ENCODE peak calls at places on chromosomes 3 and 15, in six cellular contexts. A is dorsolateral prefrontal cortex, W is dermis blood vessel endothelial cell, X is GOT3, P is B cell, D is SK-N-DZ. R is an unnamed sample.

GRCh38 chr3:21750831-21751391 is at the start of gene ZNF385D:
- DNase-seq in A (peak), W (peak), X (no peak), P (no peak), D (peak), R (peak)

GRCh38 chr3:140384876-140385275 is 293.0 kb upstream of the TRIM42 start:
- DNase-seq in A (no peak), W (no peak), X (no peak), P (no peak), D (no peak), R (no peak)

GRCh38 chr15:71611721-71612016 is 198.7 kb upstream of the NR2E3 start:
- DNase-seq in A (no peak), W (no peak), X (no peak), P (no peak), D (no peak), R (no peak)

GRCh38 chr3:13199006-13199776 is 126.0 kb upstream of the IQSEC1 start:
- DNase-seq in A (no peak), W (no peak), X (no peak), P (no peak), D (no peak), R (no peak)

GRCh38 chr15:29681486-29681845 is 140.8 kb downstream of the TJP1 start:
- DNase-seq in A (no peak), W (no peak), X (no peak), P (no peak), D (no peak), R (no peak)

GRCh38 chr15:101675796-101676582 is 23.8 kb upstream of the TM2D3 start:
- DNase-seq in A (no peak), W (peak), X (no peak), P (no peak), D (no peak), R (peak)

GRCh38 chr3:17510265-17510664 is 232.2 kb downstream of the TBC1D5 start:
- DNase-seq in A (no peak), W (no peak), X (no peak), P (no peak), D (no peak), R (no peak)

GRCh38 chr3:112120485-112120836 is 12.6 kb downstream of the GCSAM start:
- DNase-seq in A (no peak), W (no peak), X (no peak), P (no peak), D (no peak), R (no peak)

GRCh38 chr3:88188436-88188835 is 38.7 kb downstream of the C3orf38 start:
- DNase-seq in A (peak), W (no peak), X (no peak), P (no peak), D (no peak), R (no peak)

GRCh38 chr3:130901463-130902204 is 7.8 kb downstream of the ATP2C1 start:
- DNase-seq in A (no peak), W (no peak), X (no peak), P (no peak), D (no peak), R (no peak)

GRCh38 chr3:196774191-196774820 is 34.6 kb downstream of the PAK2 start:
- DNase-seq in A (no peak), W (peak), X (no peak), P (no peak), D (no peak), R (no peak)

GRCh38 chr3:131277836-131278497 is 103.6 kb upstream of the NUDT16 start:
- DNase-seq in A (no peak), W (peak), X (no peak), P (no peak), D (no peak), R (no peak)

GRCh38 chr15:62209322-62209721 is 44.2 kb upstream of the C2CD4B start:
- DNase-seq in A (no peak), W (no peak), X (no peak), P (no peak), D (no peak), R (no peak)

GRCh38 chr3:4524423-4524769 is 31.2 kb downstream of the ITPR1 start:
- DNase-seq in A (no peak), W (peak), X (no peak), P (no peak), D (peak), R (no peak)

GRCh38 chr3:171986755-171987535 is 52.4 kb upstream of the FNDC3B start:
- DNase-seq in A (no peak), W (no peak), X (no peak), P (no peak), D (no peak), R (no peak)

GRCh38 chr15:23049984-23050628 is 10.7 kb upstream of the TUBGCP5 start:
- DNase-seq in A (no peak), W (no peak), X (no peak), P (no peak), D (no peak), R (no peak)

GRCh38 chr3:119849126-119849525 is 67.2 kb downstream of the NR1I2 start:
- DNase-seq in A (no peak), W (no peak), X (no peak), P (no peak), D (no peak), R (no peak)

GRCh38 chr3:121595765-121596406 is 2.7 kb downstream of the FBXO40 start:
- DNase-seq in A (no peak), W (no peak), X (no peak), P (no peak), D (no peak), R (no peak)

GRCh38 chr3:195907730-195908438 is 467 bp downstream of the TNK2 start:
- DNase-seq in A (no peak), W (peak), X (no peak), P (peak), D (peak), R (peak)

GRCh38 chr3:187618732-187619131 is 51.5 kb downstream of the SST start:
- DNase-seq in A (no peak), W (no peak), X (no peak), P (no peak), D (no peak), R (no peak)

GRCh38 chr3:187986514-187986934 is 167.4 kb upstream of the LPP start:
- DNase-seq in A (no peak), W (peak), X (no peak), P (no peak), D (no peak), R (peak)

GRCh38 chr3:30440147-30440604 is 166.2 kb upstream of the TGFBR2 start:
- DNase-seq in A (no peak), W (peak), X (no peak), P (no peak), D (no peak), R (peak)

GRCh38 chr15:33629647-33630046 is 318.9 kb downstream of the RYR3 start:
- DNase-seq in A (no peak), W (no peak), X (no peak), P (no peak), D (no peak), R (no peak)

GRCh38 chr3:9862391-9863235 is 17.4 kb downstream of the CIDEC start:
- DNase-seq in A (no peak), W (peak), X (no peak), P (peak), D (peak), R (peak)

GRCh38 chr15:79736435-79737000 is 160.3 kb downstream of the MTHFS start:
- DNase-seq in A (no peak), W (no peak), X (no peak), P (no peak), D (no peak), R (no peak)

GRCh38 chr3:184726497-184726896 is 14.6 kb upstream of the MAGEF1 start:
- DNase-seq in A (no peak), W (no peak), X (no peak), P (no peak), D (no peak), R (no peak)

GRCh38 chr3:132553811-132554210 is 43.3 kb upstream of the ACKR4 start:
- DNase-seq in A (no peak), W (peak), X (no peak), P (no peak), D (no peak), R (peak)

GRCh38 chr15:66772967-66773873 is 71.2 kb downstream of the SMAD6 start:
- DNase-seq in A (no peak), W (peak), X (no peak), P (no peak), D (no peak), R (no peak)

GRCh38 chr15:45346381-45346780 is 32.0 kb downstream of the GATM start:
- DNase-seq in A (no peak), W (no peak), X (no peak), P (no peak), D (no peak), R (no peak)

GRCh38 chr15:33068531-33068990 is 126.0 kb downstream of the FMN1 start:
- DNase-seq in A (no peak), W (no peak), X (no peak), P (no peak), D (no peak), R (peak)

GRCh38 chr15:68343579-68344225 is 66.2 kb downstream of the FEM1B start:
- DNase-seq in A (no peak), W (no peak), X (no peak), P (no peak), D (no peak), R (no peak)

GRCh38 chr15:62287066-62287857 is 122.2 kb upstream of the C2CD4B start:
- DNase-seq in A (no peak), W (no peak), X (no peak), P (no peak), D (no peak), R (peak)

GRCh38 chr15:85636351-85636750 is 158.4 kb downstream of the KLHL25 start:
- DNase-seq in A (no peak), W (peak), X (no peak), P (no peak), D (no peak), R (no peak)

R was measured in DMS53.